ENCODE peak calls at places on chromosome 5, in six cellular contexts. V is memory B cell; L is naive B cell; H is stimulated activated CD4-positive, alpha-beta T cell treated with anti-CD3 and anti-CD28 coated beads, Interleukin-2, amount 100 ng/mL, for 48 hours; X is sigmoid colon; M is activated CD4-positive, alpha-beta T cell treated with anti-CD3 and anti-CD28 coated beads for 1 hour. C is an unnamed sample.

GRCh38 chr5:43422143-43422542 is 10.0 kb upstream of the CCL28 start:
- DNase-seq in V (no peak), X (no peak), L (no peak), H (no peak), M (no peak), C (no peak)

GRCh38 chr5:111582962-111583669 is 70.8 kb upstream of the STARD4 start:
- DNase-seq in L (no peak), V (no peak), X (no peak), M (no peak), H (no peak), C (no peak)

GRCh38 chr5:36897616-36898015 is 21.0 kb downstream of the NIPBL start:
- DNase-seq in L (no peak), V (no peak), X (no peak), M (no peak), H (no peak), C (no peak)

GRCh38 chr5:117982691-117983090 is 1005.7 kb downstream of the DTWD2 start:
- DNase-seq in H (no peak), V (no peak), L (no peak), M (no peak), X (no peak), C (no peak)

GRCh38 chr5:35854248-35854647 is 2.4 kb upstream of the IL7R start:
- DNase-seq in X (no peak), V (no peak), H (no peak), M (peak; percentile 56), L (peak; percentile 51), C (no peak)

GRCh38 chr5:170632985-170633234 is 129.1 kb downstream of the KCNIP1 start:
- DNase-seq in X (peak; percentile 87), M (peak; percentile 43), H (peak; percentile 46), V (peak; percentile 48), L (peak; percentile 33), C (peak; percentile 87)

GRCh38 chr5:172569862-172570558 is 71.1 kb upstream of the NEURL1B start:
- DNase-seq in H (no peak), M (no peak), L (no peak), X (no peak), V (no peak), C (no peak)

GRCh38 chr5:133932441-133933168 is 35.8 kb downstream of the C5orf15 start:
- DNase-seq in H (no peak), X (no peak), L (peak; percentile 92), V (peak; percentile 60), M (no peak), C (peak; percentile 88)

GRCh38 chr5:163915481-163915961 is 410.1 kb downstream of the MAT2B start:
- DNase-seq in H (no peak), V (peak; percentile 70), L (peak; percentile 85), M (no peak), X (no peak), C (peak; percentile 86)